ENCODE peak calls at places on chromosomes 3 and 15, in four cellular contexts. G, Y, E and D are unnamed samples.

GRCh38 chr3:124826703-124827102 is 60.5 kb downstream of the ITGB5 start:
- DNase-seq in G (no peak), Y (no peak), E (no peak), D (no peak)

GRCh38 chr15:80801891-80802680 is 22.9 kb downstream of the CEMIP start:
- DNase-seq in G (no peak), Y (no peak), E (no peak), D (peak)

GRCh38 chr15:70098461-70099166 is 897 bp upstream of the TLE3 start:
- DNase-seq in G (peak), Y (peak), E (peak), D (no peak)

GRCh38 chr15:27449041-27449440 is 478.1 kb downstream of the GABRG3 start:
- DNase-seq in G (no peak), Y (no peak), E (no peak), D (no peak)

GRCh38 chr3:79369306-79369705 is 398.5 kb downstream of the ROBO1 start:
- DNase-seq in G (no peak), Y (no peak), E (no peak), D (no peak)

GRCh38 chr15:57445872-57446271 is 69.6 kb downstream of the CGNL1 start:
- DNase-seq in G (no peak), Y (no peak), E (no peak), D (no peak)

GRCh38 chr3:133828576-133829309 is 23.1 kb downstream of the SRPRB start:
- DNase-seq in G (no peak), Y (no peak), E (no peak), D (peak)

GRCh38 chr3:159866201-159866746 is 122.4 kb upstream of the IL12A start:
- DNase-seq in G (no peak), Y (no peak), E (no peak), D (no peak)

GRCh38 chr15:53917109-53917508 is 61.1 kb upstream of the UNC13C start:
- DNase-seq in G (no peak), Y (no peak), E (no peak), D (no peak)

GRCh38 chr15:63473007-63473748 is 31.2 kb upstream of the USP3 start:
- DNase-seq in G (no peak), Y (no peak), E (peak), D (no peak)

GRCh38 chr15:84747423-84748273 is 744 bp upstream of the ZNF592 start:
- DNase-seq in G (peak), Y (peak), E (peak), D (peak)

GRCh38 chr15:78360958-78361714 is 21.0 kb downstream of the CRABP1 start:
- DNase-seq in G (no peak), Y (no peak), E (no peak), D (no peak)

GRCh38 chr15:34616613-34617012 is 33.2 kb upstream of the GOLGA8B start:
- DNase-seq in G (no peak), Y (no peak), E (no peak), D (no peak)

GRCh38 chr15:62150445-62150844 is 14.6 kb downstream of the C2CD4B start:
- DNase-seq in G (no peak), Y (no peak), E (no peak), D (no peak)

GRCh38 chr3:125959317-125960065 is 9.5 kb upstream of the ROPN1B start:
- DNase-seq in G (no peak), Y (no peak), E (no peak), D (peak)

GRCh38 chr15:89673162-89673506 is 6.0 kb downstream of the PLIN1 start:
- DNase-seq in G (no peak), Y (peak), E (no peak), D (no peak)